ENCODE peak calls at places on chromosome 19, in six cellular contexts. D is uterus, J is thyroid gland, P is stomach, C is tibial nerve, A is ovary. Q is an unnamed sample.

GRCh38 chr19:4519521-4520277 is 1.4 kb upstream of the PLIN4 start:
- DNase-seq in J (no peak), A (peak; percentile 67), P (no peak), C (no peak), D (peak; percentile 77), Q (no peak)

GRCh38 chr19:58181902-58182576 is 822 bp upstream of the ZNF274 start:
- DNase-seq in P (peak; percentile 27), D (no peak), J (peak; percentile 57), A (no peak), C (peak; percentile 21), Q (peak; percentile 17)

GRCh38 chr19:33373701-33374405 is at the start of gene CEBPG:
- DNase-seq in A (peak; percentile 76), C (no peak), J (peak; percentile 62), P (peak; percentile 55), D (peak; percentile 67), Q (peak; percentile 52)

GRCh38 chr19:52896431-52897148 is 845 bp downstream of the ZNF320 start:
- DNase-seq in D (peak; percentile 34), P (peak; percentile 57), C (peak; percentile 9), J (peak; percentile 47), A (peak; percentile 54), Q (peak; percentile 52)

GRCh38 chr19:23774156-23774971 is 15.7 kb upstream of the ZNF681 start:
- DNase-seq in C (no peak), P (no peak), A (no peak), J (no peak), D (no peak), Q (peak; percentile 36)

GRCh38 chr19:35703343-35703742 is 1.0 kb upstream of the ZBTB32 start:
- DNase-seq in P (no peak), D (no peak), J (no peak), C (no peak), A (no peak), Q (no peak)

GRCh38 chr19:50384685-50385535 is 763 bp downstream of the POLD1 start:
- DNase-seq in A (no peak), C (no peak), D (no peak), P (no peak), J (no peak), Q (no peak)

GRCh38 chr19:48308695-48309586 is 16.4 kb upstream of the EMP3 start:
- DNase-seq in C (no peak), D (no peak), J (peak; percentile 54), A (no peak), P (no peak), Q (no peak)

GRCh38 chr19:38915329-38916321 is 3.6 kb upstream of the CCER2 start:
- DNase-seq in C (no peak), P (no peak), J (no peak), D (no peak), A (peak; percentile 28), Q (no peak)

GRCh38 chr19:41263850-41264580 is at the start of gene HNRNPUL1:
- DNase-seq in P (peak; percentile 98), C (peak; percentile 99), D (peak; percentile 99), J (peak; percentile 99), A (peak; percentile 99), Q (peak; percentile 99)

GRCh38 chr19:47280183-47280797 is 5.6 kb downstream of the INAFM1 start:
- DNase-seq in P (peak; percentile 45), D (peak; percentile 36), J (no peak), A (no peak), C (no peak), Q (no peak)

GRCh38 chr19:55117063-55117635 is 288 bp downstream of the PPP1R12C start:
- DNase-seq in J (no peak), P (no peak), C (no peak), D (no peak), A (peak; percentile 72), Q (peak; percentile 43)

GRCh38 chr19:46839752-46840151 is 10.9 kb downstream of the AP2S1 start:
- DNase-seq in P (peak; percentile 44), C (no peak), A (no peak), D (no peak), J (no peak), Q (no peak)

GRCh38 chr19:45428385-45429231 is 4.9 kb upstream of the ERCC1 start:
- DNase-seq in J (peak; percentile 23), A (peak; percentile 69), P (peak; percentile 38), D (peak; percentile 70), C (no peak), Q (no peak)

GRCh38 chr19:44512326-44513298 is 12.3 kb upstream of the ZNF180 start:
- DNase-seq in J (no peak), C (no peak), P (no peak), D (no peak), A (no peak), Q (no peak)

GRCh38 chr19:56294557-56294956 is 20.1 kb downstream of the ZSCAN5A start:
- DNase-seq in P (no peak), J (no peak), D (no peak), C (no peak), A (no peak), Q (no peak)

GRCh38 chr19:16078759-16079707 is 2.7 kb downstream of the TPM4 start:
- DNase-seq in P (peak; percentile 70), J (peak; percentile 32), A (peak; percentile 79), D (peak; percentile 81), C (peak; percentile 90), Q (peak; percentile 68)

GRCh38 chr19:41421314-41421713 is 5.9 kb downstream of the B3GNT8 start:
- DNase-seq in P (no peak), A (no peak), D (no peak), J (no peak), C (no peak), Q (no peak)

GRCh38 chr19:366205-366783 is 21.7 kb upstream of the MIER2 start:
- DNase-seq in A (no peak), C (no peak), J (no peak), D (no peak), P (no peak), Q (no peak)

GRCh38 chr19:50720921-50721291 is 1.3 kb upstream of the SHANK1 start:
- DNase-seq in P (no peak), A (no peak), C (no peak), J (no peak), D (no peak), Q (peak; percentile 57)

GRCh38 chr19:38702278-38702677 is 42.0 kb downstream of the CAPN12 start:
- DNase-seq in A (no peak), P (no peak), D (no peak), J (no peak), C (no peak), Q (no peak)

GRCh38 chr19:41430907-41431306 is 3.7 kb upstream of the B3GNT8 start:
- DNase-seq in D (no peak), C (no peak), A (no peak), J (no peak), P (no peak), Q (no peak)

GRCh38 chr19:35813043-35813890 is 622 bp upstream of the PRODH2 start:
- DNase-seq in P (no peak), A (no peak), D (no peak), C (no peak), J (no peak), Q (no peak)

GRCh38 chr19:30001794-30002193 is 59.8 kb downstream of the URI1 start:
- DNase-seq in P (no peak), A (no peak), J (no peak), D (no peak), C (no peak), Q (no peak)

GRCh38 chr19:13623686-13624405 is 117.6 kb upstream of the CACNA1A start:
- DNase-seq in D (no peak), C (no peak), A (no peak), P (no peak), J (no peak), Q (no peak)

GRCh38 chr19:13622727-13623126 is 116.4 kb upstream of the CACNA1A start:
- DNase-seq in D (no peak), J (no peak), C (no peak), A (no peak), P (no peak), Q (no peak)

GRCh38 chr19:13619203-13619632 is 112.9 kb upstream of the CACNA1A start:
- DNase-seq in A (no peak), J (no peak), P (no peak), D (no peak), C (no peak), Q (no peak)

GRCh38 chr19:13615890-13616289 is 109.6 kb upstream of the CACNA1A start:
- DNase-seq in A (no peak), D (no peak), J (no peak), C (no peak), P (no peak), Q (no peak)

GRCh38 chr19:13621413-13621812 is 115.1 kb upstream of the CACNA1A start:
- DNase-seq in A (no peak), J (no peak), C (no peak), P (no peak), D (no peak), Q (peak; percentile 70)
- TF ChIP-seq CTCF in A (no peak), J (no peak), C (no peak), P (no peak), D (no peak), Q (no peak)

GRCh38 chr19:2244486-2244885 is 4.6 kb upstream of the AMH start:
- DNase-seq in P (no peak), D (no peak), C (no peak), J (no peak), A (no peak), Q (no peak)

GRCh38 chr19:2243274-2244121 is 5.6 kb upstream of the AMH start:
- DNase-seq in J (no peak), A (no peak), P (no peak), C (no peak), D (no peak), Q (no peak)

GRCh38 chr19:2242811-2243210 is 6.2 kb downstream of the SF3A2 start:
- DNase-seq in A (no peak), C (no peak), D (no peak), P (no peak), J (no peak), Q (no peak)

GRCh38 chr19:2245273-2245672 is 3.9 kb upstream of the AMH start:
- DNase-seq in A (no peak), C (no peak), D (no peak), J (no peak), P (no peak), Q (no peak)

DNA sequence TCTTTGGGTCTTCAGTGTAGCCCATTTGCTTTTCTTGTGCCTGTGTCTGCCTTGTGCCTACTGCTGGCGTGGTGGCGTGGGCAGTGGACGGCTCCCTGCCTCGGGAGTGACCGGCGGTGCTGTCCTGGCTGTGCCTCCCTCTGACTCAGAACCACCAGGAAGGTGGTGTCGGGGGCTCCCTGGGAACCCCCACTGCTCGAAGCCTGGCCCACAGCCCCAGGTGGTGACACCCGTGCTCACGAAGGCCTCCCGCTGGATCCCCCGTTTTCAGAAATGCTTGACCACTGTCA is 5.1 kb upstream of the AMH start:
- DNase-seq in J (no peak), C (no peak), A (no peak), D (no peak), P (no peak), Q (no peak)
- TF ChIP-seq POLR2A in J (no peak), C (no peak), A (no peak), D (no peak), P (no peak), Q (no peak)

GRCh38 chr19:17834350-17835181 is 13.2 kb downstream of the JAK3 start:
- DNase-seq in D (no peak), P (no peak), A (no peak), J (no peak), C (no peak), Q (no peak)
- TF ChIP-seq CTCF in D (no peak), P (no peak), A (no peak), J (no peak), C (no peak), Q (no peak)

DNA sequence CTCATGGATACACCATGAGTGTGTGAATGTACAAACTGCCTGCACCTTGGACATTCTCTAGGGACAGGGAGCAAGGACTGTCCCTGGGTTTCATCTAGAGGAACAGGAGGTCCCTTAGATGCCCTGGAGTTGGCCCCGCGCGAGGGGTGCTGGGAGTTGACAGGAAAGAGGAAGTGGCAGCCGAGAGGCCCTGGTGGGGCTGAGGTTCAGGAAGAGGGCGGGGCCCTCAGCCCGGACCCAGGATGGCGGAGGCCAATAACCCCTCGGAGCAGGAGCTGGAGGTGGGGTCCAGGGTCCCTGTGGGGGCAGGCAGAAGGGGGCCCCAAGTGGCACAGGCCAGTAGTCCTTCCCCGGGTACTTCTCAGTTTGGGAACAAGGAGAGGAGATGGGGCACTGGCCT is 6.9 kb downstream of the PKN1 start:
- DNase-seq in J (peak; percentile 34), P (peak; percentile 72), D (no peak), C (peak; percentile 55), A (no peak), Q (peak; percentile 53)
- TF ChIP-seq POLR2A in J (no peak), P (no peak), D (no peak), C (no peak), A (no peak), Q (no peak)

Q was measured in adrenal gland.